ENCODE peak calls at places on chromosomes 6 and 20, in eight cellular contexts. X is CD8-positive, alpha-beta T cell; U is uterus; N is fibroblast of lung; K is transverse colon; R is H1; Z is heart left ventricle; S is GM06990. V is an unnamed sample.

GRCh38 chr20:64219202-64219601 is 36.3 kb upstream of the PCMTD2 start:
- DNase-seq in X (no peak), U (no peak), N (no peak), K (no peak), R (no peak), Z (no peak), S (no peak), V (no peak)

GRCh38 chr6:4598384-4598783 is 177.8 kb upstream of the CDYL start:
- DNase-seq in X (no peak), U (no peak), N (no peak), K (no peak), R (no peak), Z (no peak), S (no peak), V (no peak)

GRCh38 chr6:135211306-135211702 is 30.2 kb downstream of the MYB start:
- DNase-seq in X (no peak), U (no peak), N (no peak), K (no peak), R (no peak), Z (no peak), S (no peak), V (no peak)

GRCh38 chr6:108114861-108115597 is 40.5 kb upstream of the OSTM1 start:
- DNase-seq in X (no peak), U (no peak), N (peak; percentile 59), K (peak; percentile 31), R (no peak), Z (peak; percentile 59), S (peak; percentile 53), V (peak; percentile 25)

GRCh38 chr6:142721213-142721920 is 223.6 kb downstream of the HIVEP2 start:
- DNase-seq in X (no peak), U (no peak), N (no peak), K (no peak), R (no peak), Z (no peak), S (no peak), V (no peak)

GRCh38 chr6:167000759-167001158 is 1.6 kb downstream of the CEP43 start:
- DNase-seq in X (no peak), U (no peak), N (no peak), K (no peak), R (no peak), Z (no peak), S (no peak), V (no peak)

GRCh38 chr20:47164076-47164634 is 192.3 kb downstream of the ZMYND8 start:
- DNase-seq in X (no peak), U (no peak), N (no peak), K (no peak), R (no peak), Z (no peak), S (no peak), V (no peak)

GRCh38 chr6:46053034-46053933 is 37.6 kb upstream of the CLIC5 start:
- DNase-seq in X (no peak), U (peak; percentile 15), N (no peak), K (peak; percentile 64), R (no peak), Z (peak; percentile 65), S (no peak), V (no peak)

GRCh38 chr6:89298680-89299450 is 16.2 kb downstream of the GABRR2 start:
- DNase-seq in X (no peak), U (no peak), N (peak; percentile 92), K (no peak), R (no peak), Z (no peak), S (no peak), V (peak; percentile 54)

GRCh38 chr6:147218797-147219196 is 14.6 kb downstream of the STXBP5 start:
- DNase-seq in X (no peak), U (no peak), N (no peak), K (no peak), R (no peak), Z (no peak), S (no peak), V (no peak)

GRCh38 chr6:93120154-93120742 is 299.1 kb downstream of the EPHA7 start:
- DNase-seq in X (no peak), U (no peak), N (no peak), K (no peak), R (no peak), Z (no peak), S (no peak), V (no peak)

GRCh38 chr20:48683467-48684175 is 144.2 kb downstream of the PREX1 start:
- DNase-seq in X (no peak), U (no peak), N (no peak), K (no peak), R (no peak), Z (no peak), S (no peak), V (no peak)

GRCh38 chr20:33731693-33732165 is at the start of gene ZNF341:
- DNase-seq in X (peak; percentile 81), U (peak; percentile 87), N (no peak), K (peak; percentile 91), R (no peak), Z (peak; percentile 92), S (peak; percentile 93), V (no peak)

GRCh38 chr6:87794922-87795885 is 93.2 kb upstream of the AKIRIN2 start:
- DNase-seq in X (no peak), U (no peak), N (no peak), K (peak; percentile 11), R (no peak), Z (no peak), S (no peak), V (no peak)

GRCh38 chr6:61538765-61539164 is 747.3 kb downstream of the KHDRBS2 start:
- DNase-seq in X (no peak), U (no peak), N (no peak), K (no peak), R (no peak), Z (no peak), S (no peak), V (no peak)

GRCh38 chr6:134822920-134823430 is 126.9 kb downstream of the ALDH8A1 start:
- DNase-seq in X (no peak), U (peak; percentile 17), N (peak; percentile 90), K (peak; percentile 32), R (peak; percentile 44), Z (peak; percentile 41), S (peak; percentile 17), V (peak; percentile 64)

GRCh38 chr20:34907616-34908469 is 31.4 kb downstream of the ACSS2 start:
- DNase-seq in X (no peak), U (peak; percentile 44), N (peak; percentile 84), K (peak; percentile 68), R (no peak), Z (peak; percentile 80), S (no peak), V (peak; percentile 52)

GRCh38 chr6:108850669-108851467 is 2.6 kb downstream of the ARMC2 start:
- DNase-seq in X (no peak), U (peak; percentile 35), N (peak; percentile 45), K (no peak), R (no peak), Z (peak; percentile 79), S (no peak), V (no peak)

GRCh38 chr20:37773260-37773825 is 79.5 kb downstream of the CTNNBL1 start:
- DNase-seq in X (no peak), U (no peak), N (no peak), K (no peak), R (no peak), Z (no peak), S (no peak), V (no peak)

GRCh38 chr6:144402750-144403149 is 117.6 kb downstream of the UTRN start:
- DNase-seq in X (no peak), U (no peak), N (no peak), K (no peak), R (no peak), Z (no peak), S (no peak), V (no peak)

GRCh38 chr20:41168281-41169183 is 31.2 kb downstream of the PLCG1 start:
- DNase-seq in X (no peak), U (peak; percentile 9), N (no peak), K (peak; percentile 4), R (no peak), Z (peak; percentile 10), S (no peak), V (no peak)

GRCh38 chr6:152685819-152686218 is 11.9 kb upstream of the MYCT1 start:
- DNase-seq in X (no peak), U (no peak), N (no peak), K (no peak), R (no peak), Z (no peak), S (no peak), V (no peak)

GRCh38 chr6:19988555-19988954 is 151.4 kb downstream of the ID4 start:
- DNase-seq in X (no peak), U (no peak), N (peak; percentile 10), K (no peak), R (no peak), Z (no peak), S (no peak), V (no peak)

GRCh38 chr20:58587467-58587866 is 63.6 kb upstream of the STX16 start:
- DNase-seq in X (no peak), U (no peak), N (no peak), K (no peak), R (no peak), Z (no peak), S (no peak), V (no peak)

GRCh38 chr6:19682859-19683258 is 154.3 kb upstream of the ID4 start:
- DNase-seq in X (no peak), U (no peak), N (no peak), K (no peak), R (no peak), Z (no peak), S (no peak), V (no peak)

GRCh38 chr6:101114703-101115102 is 233.6 kb upstream of the ASCC3 start:
- DNase-seq in X (no peak), U (no peak), N (peak; percentile 8), K (no peak), R (no peak), Z (no peak), S (no peak), V (no peak)
- H3K4me3 ChIP-seq in X (no peak overlapping the region), U (no peak overlapping the region), N (no peak overlapping the region), K (no peak overlapping the region), R (no peak overlapping the region), Z (no peak overlapping the region), S (no peak overlapping the region), V (no peak overlapping the region)

DNA sequence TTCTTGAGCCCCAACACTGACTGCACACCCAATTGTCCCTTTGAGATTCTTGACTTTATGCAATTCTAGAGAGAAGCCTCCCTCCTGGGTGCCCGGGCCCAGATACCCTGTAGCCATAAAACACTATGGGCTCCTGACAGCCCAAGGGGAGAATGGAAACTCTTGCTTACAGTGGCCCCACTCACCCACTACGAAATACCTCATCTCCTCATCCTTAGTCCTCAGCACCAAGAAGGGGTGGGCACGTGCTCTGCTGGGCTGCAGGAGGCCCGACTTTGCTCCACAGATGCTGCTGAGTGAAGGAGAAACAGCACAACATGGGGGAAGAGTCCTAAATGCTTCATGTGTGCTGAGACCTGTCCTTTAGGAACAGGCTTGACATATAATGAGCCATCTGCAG is 17.4 kb upstream of the SIRPG start:
- DNase-seq in X (no peak), U (no peak), N (no peak), K (no peak), R (no peak), Z (no peak), S (no peak), V (no peak)
- H3K4me3 ChIP-seq in X (peak overlapping the region; percentile 12), U (no peak overlapping the region), N (no peak overlapping the region), K (no peak overlapping the region), R (no peak overlapping the region), Z (no peak overlapping the region), S (no peak overlapping the region), V (no peak overlapping the region)

GRCh38 chr6:15107644-15108382 is 138.1 kb upstream of the JARID2 start:
- DNase-seq in X (no peak), U (no peak), N (no peak), K (no peak), R (no peak), Z (no peak), S (no peak), V (no peak)
- H3K4me3 ChIP-seq in X (no peak overlapping the region), U (no peak overlapping the region), N (no peak overlapping the region), K (no peak overlapping the region), R (no peak overlapping the region), Z (no peak overlapping the region), S (no peak overlapping the region), V (no peak overlapping the region)

GRCh38 chr6:163942790-163943189 is 528.3 kb downstream of the QKI start:
- DNase-seq in X (no peak), U (no peak), N (no peak), K (no peak), R (no peak), Z (no peak), S (no peak), V (no peak)
- H3K4me3 ChIP-seq in X (no peak overlapping the region), U (no peak overlapping the region), N (no peak overlapping the region), K (no peak overlapping the region), R (no peak overlapping the region), Z (no peak overlapping the region), S (no peak overlapping the region), V (no peak overlapping the region)

V was measured in skeletal muscle cell.